ENCODE peak calls at places on chromosomes 6 and 20, in seven cellular contexts. I is sigmoid colon, C is suprapubic skin, R is GM12878, X is upper lobe of left lung, Y is H1, A is SK-N-SH. D is an unnamed sample.

GRCh38 chr20:7937328-7937727 is 2.9 kb downstream of the HAO1 start:
- DNase-seq in X (no peak), C (no peak), I (no peak), Y (no peak), A (no peak), R (no peak), D (no peak)

GRCh38 chr6:84648444-84648843 is 116.0 kb downstream of the TBX18 start:
- DNase-seq in C (no peak), I (no peak), A (no peak), R (no peak), Y (no peak), X (no peak), D (no peak)

GRCh38 chr6:163324326-163324927 is 90.1 kb upstream of the QKI start:
- DNase-seq in R (no peak), I (no peak), C (no peak), X (no peak), Y (no peak), A (no peak), D (no peak)

GRCh38 chr20:61899971-61900370 is 165.7 kb downstream of the TAF4 start:
- DNase-seq in Y (no peak), A (peak), C (no peak), R (no peak), X (no peak), I (no peak), D (no peak)

GRCh38 chr6:17385660-17386059 is 7.7 kb upstream of the CAP2 start:
- DNase-seq in A (no peak), Y (no peak), C (no peak), X (no peak), R (no peak), I (no peak), D (no peak)

GRCh38 chr6:136084403-136084802 is 165.7 kb downstream of the MTFR2 start:
- DNase-seq in C (no peak), I (no peak), A (no peak), R (no peak), X (no peak), Y (no peak), D (no peak)

GRCh38 chr6:104472245-104472644 is 387.5 kb downstream of the HACE1 start:
- DNase-seq in X (no peak), I (no peak), Y (no peak), R (no peak), A (no peak), C (no peak), D (no peak)

GRCh38 chr20:11790047-11790446 is 127.6 kb upstream of the BTBD3 start:
- DNase-seq in C (no peak), Y (no peak), X (no peak), A (no peak), R (no peak), I (no peak), D (no peak)

GRCh38 chr6:39731565-39731964 is 6.4 kb upstream of the KIF6 start:
- DNase-seq in X (no peak), I (no peak), Y (no peak), C (no peak), R (no peak), A (peak), D (no peak)

GRCh38 chr20:48659888-48660287 is 167.9 kb downstream of the PREX1 start:
- DNase-seq in A (no peak), C (no peak), R (no peak), X (no peak), I (no peak), Y (no peak), D (no peak)

GRCh38 chr20:58883243-58883691 is 30.8 kb downstream of the GNAS start:
- DNase-seq in C (no peak), Y (no peak), A (no peak), R (no peak), X (no peak), I (no peak), D (no peak)

GRCh38 chr6:39684790-39685485 is 40.3 kb downstream of the KIF6 start:
- DNase-seq in Y (no peak), A (no peak), X (no peak), I (no peak), R (no peak), C (no peak), D (no peak)

GRCh38 chr6:166397849-166398248 is 15.1 kb upstream of the MPC1 start:
- DNase-seq in Y (no peak), R (no peak), X (no peak), A (no peak), C (no peak), I (no peak), D (no peak)

GRCh38 chr20:35286077-35286898 is 1.7 kb upstream of the EIF6 start:
- DNase-seq in C (no peak), X (no peak), I (no peak), A (no peak), Y (no peak), R (no peak), D (no peak)

GRCh38 chr6:25961619-25962367 is 809 bp upstream of the TRIM38 start:
- DNase-seq in R (no peak), A (no peak), C (no peak), X (no peak), Y (no peak), I (no peak), D (peak)

GRCh38 chr6:122374307-122374706 is 25.1 kb upstream of the HSF2 start:
- DNase-seq in C (no peak), X (no peak), R (no peak), A (no peak), Y (no peak), I (no peak), D (no peak)

GRCh38 chr20:22312744-22313346 is 271.5 kb downstream of the FOXA2 start:
- DNase-seq in Y (no peak), X (no peak), I (no peak), C (no peak), R (no peak), A (peak), D (no peak)

GRCh38 chr6:146545608-146546007 is 2.0 kb downstream of the RAB32 start:
- DNase-seq in I (no peak), X (no peak), C (no peak), A (no peak), Y (no peak), R (no peak), D (no peak)

GRCh38 chr20:36175016-36175415 is 20.5 kb downstream of the EPB41L1 start:
- DNase-seq in Y (no peak), C (no peak), R (no peak), A (peak), X (no peak), I (no peak), D (no peak)

GRCh38 chr6:18226451-18226850 is 37.9 kb downstream of the DEK start:
- DNase-seq in I (no peak), Y (no peak), A (no peak), R (no peak), X (no peak), C (no peak), D (no peak)

GRCh38 chr6:162785632-162786242 is 58.0 kb downstream of the PACRG start:
- DNase-seq in I (no peak), C (no peak), Y (no peak), X (peak), A (no peak), R (no peak), D (no peak)

GRCh38 chr6:17278289-17279061 is 2.7 kb upstream of the RBM24 start:
- DNase-seq in R (no peak), C (no peak), X (no peak), A (no peak), Y (no peak), I (no peak), D (no peak)

GRCh38 chr6:136405410-136406029 is 115.9 kb upstream of the BCLAF1 start:
- DNase-seq in X (no peak), I (no peak), R (no peak), A (no peak), Y (no peak), C (no peak), D (no peak)

GRCh38 chr6:161586866-161587265 is 313.0 kb upstream of the AGPAT4 start:
- DNase-seq in X (no peak), A (no peak), Y (no peak), I (no peak), C (no peak), R (no peak), D (no peak)

GRCh38 chr6:7418238-7418905 is 28.8 kb downstream of the RIOK1 start:
- DNase-seq in X (no peak), I (no peak), A (peak), Y (no peak), R (no peak), C (no peak), D (no peak)
- TF ChIP-seq EP300 in X (no peak), I (no peak), A (no peak), Y (no peak), R (no peak), C (no peak), D (no peak)

DNA sequence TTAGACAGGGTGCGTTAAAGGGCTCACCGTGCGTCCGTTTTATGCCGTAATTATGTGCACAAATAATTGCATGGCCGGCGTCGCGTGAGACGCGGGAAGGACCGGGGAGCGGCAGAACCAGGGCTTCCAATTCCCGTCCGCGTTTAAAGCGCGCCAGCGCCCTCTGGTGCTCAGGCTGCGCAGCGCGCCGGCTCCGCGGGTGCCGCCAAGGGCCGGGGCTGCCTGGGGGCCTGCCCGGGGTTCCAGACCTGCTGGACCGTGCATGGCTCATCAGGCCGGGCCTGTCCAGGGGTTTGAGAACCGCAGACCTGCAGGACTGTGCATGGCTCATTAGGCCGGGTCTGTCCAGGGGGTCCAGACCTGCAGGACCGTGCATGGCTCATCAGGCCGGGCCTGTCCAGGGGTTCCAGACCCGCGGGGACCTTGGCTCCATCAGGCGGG is 369.0 kb downstream of the THBS2 start:
- DNase-seq in A (peak), Y (no peak), I (peak), C (no peak), X (peak), R (no peak), D (no peak)
- TF ChIP-seq POLR2AphosphoS5 in A (no peak), Y (no peak), I (no peak), C (no peak), X (no peak), R (no peak), D (peak)

DNA sequence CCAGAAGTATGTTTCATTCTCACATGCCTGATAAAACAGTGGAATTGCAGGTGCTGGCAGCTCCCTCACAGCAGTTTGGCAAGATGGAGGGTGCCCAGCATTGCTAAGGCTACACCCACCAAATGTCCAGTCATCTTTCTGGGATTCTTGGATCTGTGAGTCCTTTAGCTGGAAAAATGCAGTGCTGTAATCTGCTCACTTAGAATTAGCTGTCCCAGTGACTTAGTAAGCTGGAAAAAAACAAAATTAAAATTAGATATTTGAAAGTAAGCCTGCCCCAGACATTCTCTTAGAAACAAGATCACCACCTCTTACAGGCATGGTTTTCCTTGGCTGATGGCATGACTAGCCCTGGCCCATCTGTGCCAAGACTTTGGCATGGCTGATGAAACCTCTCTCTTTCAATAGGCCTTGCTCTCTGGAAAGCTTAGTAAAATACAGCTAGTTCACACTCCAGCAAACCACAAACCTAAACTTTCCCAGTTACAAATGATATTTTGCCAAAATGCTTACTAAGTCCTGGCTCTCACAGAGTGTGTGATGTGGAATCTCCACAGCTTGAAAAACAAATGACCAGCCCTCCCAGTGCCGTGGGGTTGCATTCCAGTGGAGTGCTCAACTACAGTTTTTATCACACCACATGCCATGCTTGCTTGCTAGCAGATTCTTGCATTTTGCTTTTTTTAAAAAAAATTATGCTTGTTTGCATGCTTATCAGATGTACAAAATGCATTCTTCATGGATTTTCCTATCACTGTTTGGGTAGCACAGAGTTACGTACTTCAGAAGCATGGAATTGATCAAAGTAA is 261.5 kb downstream of the EYA4 start:
- DNase-seq in Y (no peak), A (no peak), C (no peak), I (no peak), R (no peak), X (no peak), D (no peak)
- TF ChIP-seq EP300 in Y (no peak), A (no peak), C (no peak), I (no peak), R (no peak), X (no peak), D (no peak)

DNA sequence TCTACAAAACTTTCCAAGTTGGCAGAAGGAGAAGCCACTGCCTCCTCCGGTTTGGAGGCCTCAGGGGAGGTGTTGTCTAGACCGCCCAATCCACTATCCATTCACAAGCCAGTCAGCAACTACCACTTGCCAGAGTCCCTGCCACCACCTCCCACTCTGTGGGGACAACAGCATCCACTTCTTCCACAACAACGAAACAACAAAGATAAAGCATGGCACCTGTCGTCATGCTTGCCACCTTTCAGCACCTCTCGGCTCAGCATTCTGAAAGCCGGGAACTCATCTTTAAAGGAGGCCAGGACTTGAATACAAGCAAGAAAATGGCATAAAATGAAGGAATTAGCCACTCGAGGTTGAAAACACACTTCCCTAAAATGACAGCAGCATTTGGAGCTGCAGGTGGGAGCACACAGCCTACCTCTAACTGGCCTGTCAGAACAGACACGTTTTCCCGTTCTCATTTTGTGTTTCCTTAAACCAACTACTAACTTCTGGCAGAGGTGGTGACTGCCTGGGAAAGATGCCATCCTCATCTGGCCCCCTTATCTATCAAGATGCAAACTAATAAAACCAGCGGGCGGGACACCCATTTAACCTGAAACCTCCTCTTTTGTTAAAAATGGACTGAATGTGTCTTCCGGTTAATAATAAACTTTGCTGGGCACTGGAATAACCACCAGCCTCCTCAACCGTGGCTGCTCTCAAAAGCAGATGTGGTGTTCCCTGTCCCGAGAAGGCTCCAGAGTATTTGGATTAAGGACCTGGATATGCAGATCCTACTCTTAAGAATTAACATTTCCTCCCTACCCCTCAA is 21.7 kb downstream of the YTHDF1 start:
- DNase-seq in A (no peak), Y (no peak), X (no peak), R (no peak), C (no peak), I (no peak), D (no peak)
- TF ChIP-seq POLR2AphosphoS5 in A (no peak), Y (peak), X (no peak), R (no peak), C (no peak), I (no peak), D (no peak)

GRCh38 chr20:4666001-4666470 is 55.7 kb upstream of the PRND start:
- DNase-seq in C (no peak), I (no peak), Y (no peak), R (no peak), X (no peak), A (no peak), D (no peak)
- TF ChIP-seq EP300 in C (no peak), I (no peak), Y (no peak), R (no peak), X (no peak), A (peak), D (no peak)

DNA sequence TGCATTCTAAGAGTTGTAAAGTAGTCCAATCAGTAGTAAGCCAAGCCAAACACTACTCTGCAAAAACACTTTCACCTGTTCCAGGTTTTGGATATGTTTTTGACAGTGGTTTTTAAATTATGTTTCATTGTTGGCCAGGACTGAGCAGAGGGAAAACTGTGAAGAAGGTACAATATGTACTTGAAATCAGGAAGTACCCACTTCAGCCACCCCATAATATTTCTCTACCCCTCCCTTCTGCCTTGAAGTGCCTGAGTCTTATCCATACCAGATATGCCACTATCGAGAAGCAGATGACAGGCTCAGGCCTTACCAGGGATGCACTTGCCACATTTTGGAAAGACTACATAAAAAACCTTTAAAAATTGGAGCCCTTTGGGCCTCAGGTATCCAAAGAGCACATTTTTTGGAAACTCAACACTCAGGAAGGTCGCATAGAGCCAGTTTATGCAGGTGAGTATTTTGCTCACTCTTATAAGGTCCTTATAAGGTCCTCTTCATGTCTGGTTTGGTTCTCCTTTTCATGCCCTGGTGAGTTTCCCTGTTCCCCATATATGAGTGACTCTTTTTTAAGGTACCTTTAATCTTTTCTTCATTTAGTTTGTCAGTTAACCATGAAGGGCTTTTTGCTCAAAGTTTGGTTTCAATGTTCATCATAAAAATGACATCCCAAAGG is 859.3 kb upstream of the FLRT3 start:
- DNase-seq in R (no peak), I (no peak), A (no peak), X (no peak), Y (no peak), C (no peak), D (no peak)
- TF ChIP-seq POLR2AphosphoS5 in R (no peak), I (no peak), A (no peak), X (no peak), Y (no peak), C (no peak), D (no peak)

GRCh38 chr6:41318648-41319565 is 16.5 kb upstream of the NCR2 start:
- DNase-seq in X (peak), R (peak), I (peak), C (no peak), Y (peak), A (peak), D (no peak)
- TF ChIP-seq EP300 in X (no peak), R (no peak), I (no peak), C (no peak), Y (no peak), A (no peak), D (no peak)

GRCh38 chr20:20713244-20713765 is 861 bp upstream of the RALGAPA2 start:
- DNase-seq in R (no peak), I (no peak), C (no peak), X (no peak), A (peak), Y (no peak), D (peak)

GRCh38 chr20:20712004-20712473 is 405 bp downstream of the RALGAPA2 start:
- DNase-seq in A (no peak), Y (no peak), R (no peak), I (no peak), C (no peak), X (no peak), D (no peak)

GRCh38 chr20:20711413-20711812 is 1.0 kb downstream of the RALGAPA2 start:
- DNase-seq in C (no peak), A (no peak), I (no peak), X (no peak), Y (no peak), R (no peak), D (peak)

GRCh38 chr20:20710847-20711315 is 1.6 kb downstream of the RALGAPA2 start:
- DNase-seq in A (no peak), I (no peak), Y (no peak), R (no peak), C (no peak), X (no peak), D (peak)

GRCh38 chr20:20712474-20713243 is at the start of gene RALGAPA2:
- DNase-seq in R (peak), A (peak), I (peak), Y (peak), C (peak), X (peak), D (peak)
- TF ChIP-seq POLR2AphosphoS5 in R (no peak), A (no peak), I (peak), Y (peak), C (peak), X (no peak), D (peak)